ENCODE peak calls at places on chromosomes 3 and 15, in ten cellular contexts. One of them, this sample, is unnamed.

GRCh38 chr15:36590838-36591237 is 11.4 kb downstream of the CDIN1 start:
- DNase-seq in head of caudate nucleus: no peak
- DNase-seq in immature natural killer cell: no peak
- DNase-seq in IMR-90: peak
- DNase-seq in activated CD4-positive, alpha-beta memory T cell treated with anti-CD3 and anti-CD28 coated beads for 36 hours: no peak
- DNase-seq in ELR: peak
- DNase-seq in RPMI8226: no peak
- DNase-seq in hypothalamus: no peak
- DNase-seq in stimulated activated CD4-positive, alpha-beta T cell treated with anti-CD3 and anti-CD28 coated beads, Interleukin-4, amount 100 ng/mL, for 4 hours: no peak
- DNase-seq in HFFc6: peak
- DNase-seq in this sample: no peak

GRCh38 chr3:55555866-55556621 is 68.9 kb upstream of the WNT5A start:
- DNase-seq in HFFc6: no peak
- DNase-seq in RPMI8226: no peak
- DNase-seq in IMR-90: peak
- DNase-seq in head of caudate nucleus: no peak
- DNase-seq in ELR: no peak
- DNase-seq in immature natural killer cell: no peak
- DNase-seq in stimulated activated CD4-positive, alpha-beta T cell treated with anti-CD3 and anti-CD28 coated beads, Interleukin-4, amount 100 ng/mL, for 4 hours: no peak
- DNase-seq in activated CD4-positive, alpha-beta memory T cell treated with anti-CD3 and anti-CD28 coated beads for 36 hours: no peak
- DNase-seq in hypothalamus: no peak
- DNase-seq in this sample: no peak

GRCh38 chr3:71849674-71850073 is 64.7 kb upstream of the PROK2 start:
- DNase-seq in HFFc6: no peak
- DNase-seq in activated CD4-positive, alpha-beta memory T cell treated with anti-CD3 and anti-CD28 coated beads for 36 hours: no peak
- DNase-seq in hypothalamus: no peak
- DNase-seq in RPMI8226: no peak
- DNase-seq in stimulated activated CD4-positive, alpha-beta T cell treated with anti-CD3 and anti-CD28 coated beads, Interleukin-4, amount 100 ng/mL, for 4 hours: no peak
- DNase-seq in immature natural killer cell: no peak
- DNase-seq in ELR: no peak
- DNase-seq in IMR-90: no peak
- DNase-seq in head of caudate nucleus: no peak
- DNase-seq in this sample: no peak

GRCh38 chr3:189967254-189967865 is 153.3 kb downstream of the P3H2 start:
- DNase-seq in IMR-90: peak
- DNase-seq in RPMI8226: peak
- DNase-seq in head of caudate nucleus: no peak
- DNase-seq in ELR: peak
- DNase-seq in stimulated activated CD4-positive, alpha-beta T cell treated with anti-CD3 and anti-CD28 coated beads, Interleukin-4, amount 100 ng/mL, for 4 hours: no peak
- DNase-seq in HFFc6: peak
- DNase-seq in immature natural killer cell: peak
- DNase-seq in activated CD4-positive, alpha-beta memory T cell treated with anti-CD3 and anti-CD28 coated beads for 36 hours: no peak
- DNase-seq in hypothalamus: no peak
- DNase-seq in this sample: no peak

GRCh38 chr3:124620600-124621063 is 109.6 kb upstream of the UMPS start:
- DNase-seq in ELR: peak
- DNase-seq in RPMI8226: peak
- DNase-seq in stimulated activated CD4-positive, alpha-beta T cell treated with anti-CD3 and anti-CD28 coated beads, Interleukin-4, amount 100 ng/mL, for 4 hours: no peak
- DNase-seq in hypothalamus: no peak
- DNase-seq in activated CD4-positive, alpha-beta memory T cell treated with anti-CD3 and anti-CD28 coated beads for 36 hours: peak
- DNase-seq in immature natural killer cell: peak
- DNase-seq in HFFc6: peak
- DNase-seq in IMR-90: peak
- DNase-seq in head of caudate nucleus: no peak
- DNase-seq in this sample: peak

GRCh38 chr3:150147776-150148175 is 177.1 kb upstream of the PFN2 start:
- DNase-seq in HFFc6: peak
- DNase-seq in IMR-90: peak
- DNase-seq in hypothalamus: no peak
- DNase-seq in ELR: peak
- DNase-seq in immature natural killer cell: no peak
- DNase-seq in RPMI8226: no peak
- DNase-seq in activated CD4-positive, alpha-beta memory T cell treated with anti-CD3 and anti-CD28 coated beads for 36 hours: no peak
- DNase-seq in head of caudate nucleus: no peak
- DNase-seq in stimulated activated CD4-positive, alpha-beta T cell treated with anti-CD3 and anti-CD28 coated beads, Interleukin-4, amount 100 ng/mL, for 4 hours: no peak
- DNase-seq in this sample: no peak

GRCh38 chr3:144259267-144259666 is 287.6 kb downstream of the DIPK2A start:
- DNase-seq in head of caudate nucleus: no peak
- DNase-seq in IMR-90: no peak
- DNase-seq in immature natural killer cell: no peak
- DNase-seq in activated CD4-positive, alpha-beta memory T cell treated with anti-CD3 and anti-CD28 coated beads for 36 hours: no peak
- DNase-seq in hypothalamus: no peak
- DNase-seq in stimulated activated CD4-positive, alpha-beta T cell treated with anti-CD3 and anti-CD28 coated beads, Interleukin-4, amount 100 ng/mL, for 4 hours: no peak
- DNase-seq in ELR: no peak
- DNase-seq in RPMI8226: no peak
- DNase-seq in HFFc6: no peak
- DNase-seq in this sample: no peak

GRCh38 chr3:90007786-90008499 is 900.5 kb downstream of the EPHA3 start:
- DNase-seq in RPMI8226: peak
- DNase-seq in activated CD4-positive, alpha-beta memory T cell treated with anti-CD3 and anti-CD28 coated beads for 36 hours: no peak
- DNase-seq in immature natural killer cell: no peak
- DNase-seq in hypothalamus: no peak
- DNase-seq in head of caudate nucleus: no peak
- DNase-seq in ELR: no peak
- DNase-seq in stimulated activated CD4-positive, alpha-beta T cell treated with anti-CD3 and anti-CD28 coated beads, Interleukin-4, amount 100 ng/mL, for 4 hours: no peak
- DNase-seq in HFFc6: no peak
- DNase-seq in IMR-90: peak
- DNase-seq in this sample: no peak

GRCh38 chr3:134876836-134877235 is 81.8 kb downstream of the EPHB1 start:
- DNase-seq in activated CD4-positive, alpha-beta memory T cell treated with anti-CD3 and anti-CD28 coated beads for 36 hours: no peak
- DNase-seq in HFFc6: no peak
- DNase-seq in immature natural killer cell: no peak
- DNase-seq in hypothalamus: no peak
- DNase-seq in IMR-90: no peak
- DNase-seq in head of caudate nucleus: no peak
- DNase-seq in RPMI8226: no peak
- DNase-seq in stimulated activated CD4-positive, alpha-beta T cell treated with anti-CD3 and anti-CD28 coated beads, Interleukin-4, amount 100 ng/mL, for 4 hours: no peak
- DNase-seq in ELR: no peak
- DNase-seq in this sample: no peak

GRCh38 chr3:43736558-43736995 is 45.8 kb downstream of the ABHD5 start:
- DNase-seq in hypothalamus: no peak
- DNase-seq in immature natural killer cell: no peak
- DNase-seq in activated CD4-positive, alpha-beta memory T cell treated with anti-CD3 and anti-CD28 coated beads for 36 hours: no peak
- DNase-seq in RPMI8226: no peak
- DNase-seq in head of caudate nucleus: no peak
- DNase-seq in HFFc6: no peak
- DNase-seq in ELR: peak
- DNase-seq in stimulated activated CD4-positive, alpha-beta T cell treated with anti-CD3 and anti-CD28 coated beads, Interleukin-4, amount 100 ng/mL, for 4 hours: no peak
- DNase-seq in IMR-90: peak
- DNase-seq in this sample: no peak

GRCh38 chr3:39803956-39804355 is 5.5 kb upstream of the MYRIP start:
- DNase-seq in HFFc6: no peak
- DNase-seq in head of caudate nucleus: no peak
- DNase-seq in ELR: no peak
- DNase-seq in stimulated activated CD4-positive, alpha-beta T cell treated with anti-CD3 and anti-CD28 coated beads, Interleukin-4, amount 100 ng/mL, for 4 hours: no peak
- DNase-seq in hypothalamus: no peak
- DNase-seq in RPMI8226: no peak
- DNase-seq in IMR-90: no peak
- DNase-seq in immature natural killer cell: no peak
- DNase-seq in activated CD4-positive, alpha-beta memory T cell treated with anti-CD3 and anti-CD28 coated beads for 36 hours: no peak
- DNase-seq in this sample: no peak

GRCh38 chr15:63517614-63518013 is 13.2 kb downstream of the USP3 start:
- DNase-seq in ELR: no peak
- DNase-seq in head of caudate nucleus: no peak
- DNase-seq in stimulated activated CD4-positive, alpha-beta T cell treated with anti-CD3 and anti-CD28 coated beads, Interleukin-4, amount 100 ng/mL, for 4 hours: no peak
- DNase-seq in HFFc6: no peak
- DNase-seq in activated CD4-positive, alpha-beta memory T cell treated with anti-CD3 and anti-CD28 coated beads for 36 hours: no peak
- DNase-seq in RPMI8226: peak
- DNase-seq in immature natural killer cell: peak
- DNase-seq in IMR-90: no peak
- DNase-seq in hypothalamus: no peak
- DNase-seq in this sample: no peak

GRCh38 chr3:133572158-133573053 is 1.1 kb upstream of the CDV3 start:
- DNase-seq in stimulated activated CD4-positive, alpha-beta T cell treated with anti-CD3 and anti-CD28 coated beads, Interleukin-4, amount 100 ng/mL, for 4 hours: no peak
- DNase-seq in immature natural killer cell: peak
- DNase-seq in ELR: peak
- DNase-seq in IMR-90: peak
- DNase-seq in RPMI8226: peak
- DNase-seq in HFFc6: no peak
- DNase-seq in hypothalamus: no peak
- DNase-seq in head of caudate nucleus: no peak
- DNase-seq in activated CD4-positive, alpha-beta memory T cell treated with anti-CD3 and anti-CD28 coated beads for 36 hours: no peak
- DNase-seq in this sample: no peak

GRCh38 chr15:36897834-36898233 is 202.5 kb downstream of the MEIS2 start:
- DNase-seq in stimulated activated CD4-positive, alpha-beta T cell treated with anti-CD3 and anti-CD28 coated beads, Interleukin-4, amount 100 ng/mL, for 4 hours: no peak
- DNase-seq in RPMI8226: no peak
- DNase-seq in head of caudate nucleus: no peak
- DNase-seq in hypothalamus: no peak
- DNase-seq in immature natural killer cell: no peak
- DNase-seq in ELR: no peak
- DNase-seq in activated CD4-positive, alpha-beta memory T cell treated with anti-CD3 and anti-CD28 coated beads for 36 hours: no peak
- DNase-seq in IMR-90: no peak
- DNase-seq in HFFc6: no peak
- DNase-seq in this sample: no peak

GRCh38 chr3:190582667-190583066 is 68.8 kb downstream of the IL1RAP start:
- DNase-seq in IMR-90: no peak
- DNase-seq in activated CD4-positive, alpha-beta memory T cell treated with anti-CD3 and anti-CD28 coated beads for 36 hours: no peak
- DNase-seq in stimulated activated CD4-positive, alpha-beta T cell treated with anti-CD3 and anti-CD28 coated beads, Interleukin-4, amount 100 ng/mL, for 4 hours: no peak
- DNase-seq in HFFc6: no peak
- DNase-seq in head of caudate nucleus: no peak
- DNase-seq in hypothalamus: no peak
- DNase-seq in ELR: no peak
- DNase-seq in immature natural killer cell: no peak
- DNase-seq in RPMI8226: no peak
- DNase-seq in this sample: no peak

GRCh38 chr3:126179825-126180476 is 435 bp downstream of the ALDH1L1 start:
- DNase-seq in immature natural killer cell: no peak
- DNase-seq in HFFc6: no peak
- DNase-seq in activated CD4-positive, alpha-beta memory T cell treated with anti-CD3 and anti-CD28 coated beads for 36 hours: no peak
- DNase-seq in ELR: no peak
- DNase-seq in IMR-90: no peak
- DNase-seq in head of caudate nucleus: peak
- DNase-seq in RPMI8226: no peak
- DNase-seq in hypothalamus: no peak
- DNase-seq in stimulated activated CD4-positive, alpha-beta T cell treated with anti-CD3 and anti-CD28 coated beads, Interleukin-4, amount 100 ng/mL, for 4 hours: no peak
- DNase-seq in this sample: no peak

GRCh38 chr3:184786271-184787010 is 25.5 kb upstream of the VPS8 start:
- DNase-seq in activated CD4-positive, alpha-beta memory T cell treated with anti-CD3 and anti-CD28 coated beads for 36 hours: peak
- DNase-seq in HFFc6: peak
- DNase-seq in RPMI8226: no peak
- DNase-seq in hypothalamus: no peak
- DNase-seq in immature natural killer cell: peak
- DNase-seq in ELR: peak
- DNase-seq in stimulated activated CD4-positive, alpha-beta T cell treated with anti-CD3 and anti-CD28 coated beads, Interleukin-4, amount 100 ng/mL, for 4 hours: no peak
- DNase-seq in head of caudate nucleus: no peak
- DNase-seq in IMR-90: peak
- DNase-seq in this sample: no peak

GRCh38 chr3:89954135-89954534 is 846.7 kb downstream of the EPHA3 start:
- DNase-seq in head of caudate nucleus: no peak
- DNase-seq in RPMI8226: no peak
- DNase-seq in immature natural killer cell: no peak
- DNase-seq in hypothalamus: no peak
- DNase-seq in HFFc6: no peak
- DNase-seq in ELR: no peak
- DNase-seq in activated CD4-positive, alpha-beta memory T cell treated with anti-CD3 and anti-CD28 coated beads for 36 hours: no peak
- DNase-seq in stimulated activated CD4-positive, alpha-beta T cell treated with anti-CD3 and anti-CD28 coated beads, Interleukin-4, amount 100 ng/mL, for 4 hours: no peak
- DNase-seq in IMR-90: no peak
- DNase-seq in this sample: no peak

GRCh38 chr3:36166477-36166876 is 213.8 kb upstream of the STAC start:
- DNase-seq in activated CD4-positive, alpha-beta memory T cell treated with anti-CD3 and anti-CD28 coated beads for 36 hours: no peak
- DNase-seq in immature natural killer cell: no peak
- DNase-seq in ELR: peak
- DNase-seq in RPMI8226: no peak
- DNase-seq in head of caudate nucleus: no peak
- DNase-seq in stimulated activated CD4-positive, alpha-beta T cell treated with anti-CD3 and anti-CD28 coated beads, Interleukin-4, amount 100 ng/mL, for 4 hours: no peak
- DNase-seq in hypothalamus: no peak
- DNase-seq in IMR-90: no peak
- DNase-seq in HFFc6: no peak
- DNase-seq in this sample: no peak

GRCh38 chr3:185460719-185461350 is 38.0 kb downstream of the TMEM41A start:
- DNase-seq in activated CD4-positive, alpha-beta memory T cell treated with anti-CD3 and anti-CD28 coated beads for 36 hours: no peak
- DNase-seq in RPMI8226: peak
- DNase-seq in IMR-90: peak
- DNase-seq in immature natural killer cell: no peak
- DNase-seq in ELR: peak
- DNase-seq in HFFc6: peak
- DNase-seq in stimulated activated CD4-positive, alpha-beta T cell treated with anti-CD3 and anti-CD28 coated beads, Interleukin-4, amount 100 ng/mL, for 4 hours: no peak
- DNase-seq in head of caudate nucleus: no peak
- DNase-seq in hypothalamus: no peak
- DNase-seq in this sample: no peak

GRCh38 chr3:16374047-16375019 is 109.3 kb downstream of the OXNAD1 start:
- DNase-seq in head of caudate nucleus: no peak
- DNase-seq in immature natural killer cell: no peak
- DNase-seq in IMR-90: no peak
- DNase-seq in HFFc6: no peak
- DNase-seq in activated CD4-positive, alpha-beta memory T cell treated with anti-CD3 and anti-CD28 coated beads for 36 hours: peak
- DNase-seq in hypothalamus: no peak
- DNase-seq in RPMI8226: no peak
- DNase-seq in stimulated activated CD4-positive, alpha-beta T cell treated with anti-CD3 and anti-CD28 coated beads, Interleukin-4, amount 100 ng/mL, for 4 hours: no peak
- DNase-seq in ELR: no peak
- DNase-seq in this sample: peak

GRCh38 chr3:101888653-101889052 is 39.3 kb downstream of the NFKBIZ start:
- DNase-seq in activated CD4-positive, alpha-beta memory T cell treated with anti-CD3 and anti-CD28 coated beads for 36 hours: no peak
- DNase-seq in stimulated activated CD4-positive, alpha-beta T cell treated with anti-CD3 and anti-CD28 coated beads, Interleukin-4, amount 100 ng/mL, for 4 hours: no peak
- DNase-seq in ELR: no peak
- DNase-seq in IMR-90: no peak
- DNase-seq in immature natural killer cell: no peak
- DNase-seq in hypothalamus: no peak
- DNase-seq in RPMI8226: no peak
- DNase-seq in HFFc6: no peak
- DNase-seq in head of caudate nucleus: no peak
- DNase-seq in this sample: no peak

GRCh38 chr15:82031871-82032270 is 13.9 kb downstream of the MEX3B start:
- DNase-seq in ELR: no peak
- DNase-seq in HFFc6: no peak
- DNase-seq in IMR-90: no peak
- DNase-seq in hypothalamus: no peak
- DNase-seq in activated CD4-positive, alpha-beta memory T cell treated with anti-CD3 and anti-CD28 coated beads for 36 hours: no peak
- DNase-seq in head of caudate nucleus: no peak
- DNase-seq in RPMI8226: peak
- DNase-seq in stimulated activated CD4-positive, alpha-beta T cell treated with anti-CD3 and anti-CD28 coated beads, Interleukin-4, amount 100 ng/mL, for 4 hours: no peak
- DNase-seq in immature natural killer cell: no peak
- DNase-seq in this sample: no peak

GRCh38 chr3:148131990-148132638 is 565.6 kb upstream of the AGTR1 start:
- DNase-seq in IMR-90: peak
- DNase-seq in immature natural killer cell: no peak
- DNase-seq in RPMI8226: no peak
- DNase-seq in HFFc6: no peak
- DNase-seq in ELR: peak
- DNase-seq in activated CD4-positive, alpha-beta memory T cell treated with anti-CD3 and anti-CD28 coated beads for 36 hours: no peak
- DNase-seq in stimulated activated CD4-positive, alpha-beta T cell treated with anti-CD3 and anti-CD28 coated beads, Interleukin-4, amount 100 ng/mL, for 4 hours: no peak
- DNase-seq in hypothalamus: no peak
- DNase-seq in head of caudate nucleus: no peak
- DNase-seq in this sample: no peak

GRCh38 chr3:184574552-184575430 is 13.2 kb downstream of the EPHB3 start:
- DNase-seq in stimulated activated CD4-positive, alpha-beta T cell treated with anti-CD3 and anti-CD28 coated beads, Interleukin-4, amount 100 ng/mL, for 4 hours: no peak
- DNase-seq in ELR: no peak
- DNase-seq in RPMI8226: no peak
- DNase-seq in head of caudate nucleus: no peak
- DNase-seq in HFFc6: no peak
- DNase-seq in IMR-90: no peak
- DNase-seq in activated CD4-positive, alpha-beta memory T cell treated with anti-CD3 and anti-CD28 coated beads for 36 hours: no peak
- DNase-seq in hypothalamus: no peak
- DNase-seq in immature natural killer cell: no peak
- DNase-seq in this sample: no peak

GRCh38 chr3:186166491-186167288 is 57.8 kb upstream of the ETV5 start:
- DNase-seq in head of caudate nucleus: no peak
- DNase-seq in immature natural killer cell: no peak
- DNase-seq in HFFc6: peak
- DNase-seq in ELR: no peak
- DNase-seq in stimulated activated CD4-positive, alpha-beta T cell treated with anti-CD3 and anti-CD28 coated beads, Interleukin-4, amount 100 ng/mL, for 4 hours: no peak
- DNase-seq in IMR-90: no peak
- DNase-seq in RPMI8226: no peak
- DNase-seq in hypothalamus: no peak
- DNase-seq in activated CD4-positive, alpha-beta memory T cell treated with anti-CD3 and anti-CD28 coated beads for 36 hours: no peak
- DNase-seq in this sample: no peak